ENCODE peak calls at places on chromosomes 5 and 9, in five cellular contexts. X is activated naive CD8-positive, alpha-beta T cell treated with anti-CD3 and anti-CD28 coated beads, Interleukin-2, amount 50 U/mL, for 24 hours; V is ELR; Z is COR-L47; W is central memory CD4-positive, alpha-beta T cell. A is an unnamed sample.

GRCh38 chr9:93900436-93900819 is 54.7 kb downstream of the BARX1 start:
- DNase-seq in V (no peak), X (no peak), W (no peak), Z (no peak), A (no peak)

GRCh38 chr5:52844885-52845284 is 57.2 kb downstream of the ITGA1 start:
- DNase-seq in V (peak; percentile 59), Z (no peak), X (no peak), W (no peak), A (no peak)

GRCh38 chr9:11016081-11016480 is 403.3 kb upstream of the PTPRD start:
- DNase-seq in Z (no peak), V (no peak), W (no peak), X (no peak), A (no peak)

GRCh38 chr5:146675700-146676099 is 159.7 kb upstream of the GPR151 start:
- DNase-seq in V (no peak), W (no peak), Z (no peak), X (no peak), A (no peak)

GRCh38 chr5:79535477-79536192 is 21.7 kb upstream of the HOMER1 start:
- DNase-seq in W (no peak), Z (no peak), X (no peak), V (peak; percentile 24), A (no peak)

GRCh38 chr9:127308559-127309429 is 44.2 kb downstream of the GARNL3 start:
- DNase-seq in X (no peak), Z (no peak), V (no peak), W (no peak), A (no peak)

GRCh38 chr9:95644377-95644776 is 127.6 kb upstream of the PTCH1 start:
- DNase-seq in X (no peak), V (no peak), W (no peak), Z (no peak), A (no peak)

GRCh38 chr5:176714067-176714466 is 66.8 kb downstream of the TSPAN17 start:
- DNase-seq in Z (no peak), V (peak; percentile 56), W (no peak), X (no peak), A (no peak)

GRCh38 chr5:108753877-108754276 is 6.2 kb downstream of the FER start:
- DNase-seq in X (no peak), W (no peak), V (peak; percentile 90), Z (no peak), A (no peak)

A was measured in SHP77.